ENCODE peak calls at places on chromosome 21, in eight cellular contexts. I, V, D, L, Q, G, B and Z are unnamed samples. For H3K9me3, the result is how much of the 10 kb centered on the place peaks cover.

GRCh38 chr21:38831526-38832467 is 26.1 kb downstream of the ETS2 start:
- DNase-seq in I (peak), V (peak), D (peak), L (peak), Q (peak), G (peak), B (no peak), Z (peak)

GRCh38 chr21:33266050-33266783 is at the start of gene IL10RB:
- DNase-seq in I (peak), V (peak), D (peak), L (peak), Q (peak), G (peak), B (peak), Z (peak)

GRCh38 chr21:34878501-34878900 is 170.6 kb downstream of the RUNX1 start:
- DNase-seq in I (peak), V (no peak), D (no peak), L (no peak), Q (no peak), G (peak), B (no peak), Z (no peak)

GRCh38 chr21:31862078-31862477 is 10.7 kb upstream of the HUNK start:
- DNase-seq in I (no peak), V (no peak), D (no peak), L (no peak), Q (no peak), G (no peak), B (no peak), Z (no peak)

GRCh38 chr21:29748391-29749167 is 191.2 kb downstream of the GRIK1 start:
- DNase-seq in I (no peak), V (no peak), D (no peak), L (no peak), Q (no peak), G (no peak), B (no peak), Z (no peak)

GRCh38 chr21:41928621-41929220 is 25.1 kb downstream of the C2CD2 start:
- DNase-seq in I (no peak), V (no peak), D (no peak), L (no peak), Q (no peak), G (no peak), B (no peak), Z (no peak)

GRCh38 chr21:40255665-40256064 is 388.4 kb downstream of the PCP4 start:
- DNase-seq in I (no peak), V (no peak), D (no peak), L (no peak), Q (no peak), G (no peak), B (no peak), Z (no peak)

GRCh38 chr21:34913786-34914185 is 135.3 kb downstream of the RUNX1 start:
- DNase-seq in I (no peak), V (no peak), D (no peak), L (no peak), Q (no peak), G (no peak), B (no peak), Z (no peak)

GRCh38 chr21:33685613-33686197 is 43.4 kb downstream of the ITSN1 start:
- DNase-seq in I (no peak), V (no peak), D (peak), L (no peak), Q (no peak), G (no peak), B (no peak), Z (no peak)

GRCh38 chr21:44822484-44823178 is 4.8 kb upstream of the SUMO3 start:
- DNase-seq in I (no peak), V (no peak), D (no peak), L (no peak), Q (no peak), G (no peak), B (no peak), Z (no peak)

GRCh38 chr21:44818636-44819011 is 762 bp upstream of the SUMO3 start:
- DNase-seq in I (peak), V (no peak), D (no peak), L (no peak), Q (no peak), G (peak), B (no peak), Z (no peak)

GRCh38 chr21:44819283-44820243 is 1.7 kb upstream of the SUMO3 start:
- DNase-seq in I (no peak), V (no peak), D (no peak), L (no peak), Q (no peak), G (no peak), B (no peak), Z (no peak)

GRCh38 chr21:44820851-44821250 is 3.0 kb upstream of the SUMO3 start:
- DNase-seq in I (no peak), V (no peak), D (no peak), L (no peak), Q (no peak), G (no peak), B (no peak), Z (no peak)

DNA sequence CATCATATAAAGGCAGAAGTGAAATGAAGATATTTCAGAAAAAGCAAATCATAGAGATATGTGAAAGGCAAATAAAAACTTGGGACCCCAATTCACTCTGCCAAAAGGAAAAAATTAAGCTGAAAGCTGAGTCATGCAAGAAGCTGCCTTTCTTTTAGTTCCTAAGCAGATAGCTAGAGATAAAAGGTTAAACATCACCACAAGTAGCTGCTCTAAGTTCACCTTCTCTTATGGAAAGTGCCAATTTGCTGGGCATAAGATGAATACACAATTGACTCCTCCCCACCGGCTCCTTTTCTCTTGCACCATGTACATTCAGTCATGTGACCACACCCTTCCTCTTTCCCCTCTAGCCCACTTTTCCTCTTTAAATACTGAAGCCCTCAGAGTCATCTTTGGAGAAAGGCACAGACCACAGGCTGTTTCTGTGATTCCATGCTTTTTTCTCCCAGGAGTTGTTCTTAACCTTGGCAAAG is 5.4 kb upstream of the SUMO3 start:
- DNase-seq in I (no peak), V (no peak), D (no peak), L (no peak), Q (no peak), G (no peak), B (no peak), Z (no peak)
- H3K9me3 ChIP-seq in I (under half), V (under half), D (under half), L (under half), Q (under half), G (under half), B (under half), Z (under half)

GRCh38 chr21:15439726-15440125 is 290.1 kb upstream of the USP25 start:
- DNase-seq in I (no peak), V (no peak), D (no peak), L (no peak), Q (no peak), G (no peak), B (no peak), Z (no peak)

GRCh38 chr21:15443740-15444117 is 286.1 kb upstream of the USP25 start:
- DNase-seq in I (no peak), V (no peak), D (peak), L (no peak), Q (no peak), G (no peak), B (no peak), Z (no peak)

GRCh38 chr21:15442743-15443142 is 287.0 kb upstream of the USP25 start:
- DNase-seq in I (no peak), V (no peak), D (no peak), L (no peak), Q (no peak), G (no peak), B (no peak), Z (no peak)

GRCh38 chr21:15441999-15442398 is 287.8 kb upstream of the USP25 start:
- DNase-seq in I (no peak), V (no peak), D (no peak), L (no peak), Q (no peak), G (no peak), B (no peak), Z (no peak)

GRCh38 chr21:15441060-15441493 is 288.7 kb upstream of the USP25 start:
- DNase-seq in I (no peak), V (no peak), D (no peak), L (no peak), Q (no peak), G (no peak), B (no peak), Z (no peak)
- H3K4me3 ChIP-seq in I (no peak), V (no peak), D (no peak), L (no peak), Q (no peak), G (no peak), B (no peak), Z (peak)

DNA sequence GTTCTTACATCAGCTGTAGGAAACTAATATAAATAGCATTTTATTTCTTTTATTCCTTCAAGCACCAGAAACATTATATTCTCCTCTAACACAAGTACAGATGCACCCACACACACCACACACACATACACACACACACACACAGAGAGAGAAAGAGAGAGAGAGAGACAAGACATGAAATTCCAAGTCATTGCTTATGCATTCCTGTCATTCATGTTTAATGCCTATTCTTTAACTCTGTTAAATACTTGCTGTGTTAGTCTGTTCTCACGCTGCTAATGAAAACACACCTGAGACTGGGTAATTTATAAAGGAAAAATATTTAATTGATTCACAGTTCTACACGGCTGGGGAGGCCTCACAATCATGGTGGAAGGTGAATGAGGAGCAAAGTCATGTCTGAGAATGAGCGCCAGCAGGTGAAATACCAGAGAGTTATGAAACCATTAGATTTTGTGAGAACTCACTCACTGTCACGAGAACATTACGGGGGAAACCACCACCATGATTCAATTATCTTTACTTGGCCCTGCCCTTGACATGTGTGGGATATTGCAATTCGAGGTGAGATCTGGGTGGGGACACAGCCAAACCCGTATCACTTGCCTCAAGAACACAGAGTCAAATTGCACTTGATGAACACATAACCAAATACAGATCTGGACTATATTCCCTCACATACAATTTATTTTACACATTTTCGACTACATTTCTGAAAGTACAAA is 1058.1 kb upstream of the TMPRSS15 start:
- DNase-seq in I (no peak), V (no peak), D (no peak), L (no peak), Q (no peak), G (no peak), B (no peak), Z (no peak)
- H3K9me3 ChIP-seq in I (under half), V (under half), D (under half), L (under half), Q (under half), G (under half), B (under half), Z (under half)

DNA sequence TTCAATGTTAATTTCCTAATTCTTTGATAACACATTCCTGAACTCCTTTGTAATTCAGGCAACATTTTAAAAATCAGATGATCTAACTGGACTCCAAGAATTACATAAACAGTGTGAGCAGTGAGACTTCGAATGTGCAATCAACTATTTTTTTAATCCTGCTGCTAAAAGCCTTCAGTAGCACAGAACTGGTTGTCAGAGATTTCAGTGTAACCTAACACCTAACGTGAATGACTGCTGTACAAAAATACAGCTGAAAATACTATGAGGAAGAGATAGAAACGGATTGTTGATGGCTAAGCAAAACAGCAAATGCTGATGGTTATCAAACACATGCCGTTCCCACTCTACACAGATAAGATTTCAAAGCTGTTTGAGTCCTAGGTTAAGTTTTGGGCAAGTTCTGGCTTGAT is 46.1 kb downstream of the APP start:
- DNase-seq in I (no peak), V (no peak), D (peak), L (peak), Q (no peak), G (no peak), B (no peak), Z (no peak)
- H3K4me3 ChIP-seq in I (no peak), V (no peak), D (no peak), L (no peak), Q (no peak), G (no peak), B (no peak), Z (no peak)

GRCh38 chr21:9758888-9759287 is 762.5 kb upstream of the TPTE start:
- DNase-seq in I (no peak), V (no peak), D (no peak), L (no peak), Q (peak), G (no peak), B (no peak), Z (no peak)

GRCh38 chr21:9763306-9763705 is 758.1 kb upstream of the TPTE start:
- DNase-seq in I (no peak), V (no peak), D (no peak), L (no peak), Q (peak), G (no peak), B (no peak), Z (no peak)

GRCh38 chr21:9758141-9758540 is 763.2 kb upstream of the TPTE start:
- DNase-seq in I (no peak), V (no peak), D (no peak), L (no peak), Q (no peak), G (no peak), B (no peak), Z (no peak)

GRCh38 chr21:9759972-9760371 is 761.4 kb upstream of the TPTE start:
- DNase-seq in I (no peak), V (no peak), D (no peak), L (no peak), Q (peak), G (no peak), B (no peak), Z (no peak)

DNA sequence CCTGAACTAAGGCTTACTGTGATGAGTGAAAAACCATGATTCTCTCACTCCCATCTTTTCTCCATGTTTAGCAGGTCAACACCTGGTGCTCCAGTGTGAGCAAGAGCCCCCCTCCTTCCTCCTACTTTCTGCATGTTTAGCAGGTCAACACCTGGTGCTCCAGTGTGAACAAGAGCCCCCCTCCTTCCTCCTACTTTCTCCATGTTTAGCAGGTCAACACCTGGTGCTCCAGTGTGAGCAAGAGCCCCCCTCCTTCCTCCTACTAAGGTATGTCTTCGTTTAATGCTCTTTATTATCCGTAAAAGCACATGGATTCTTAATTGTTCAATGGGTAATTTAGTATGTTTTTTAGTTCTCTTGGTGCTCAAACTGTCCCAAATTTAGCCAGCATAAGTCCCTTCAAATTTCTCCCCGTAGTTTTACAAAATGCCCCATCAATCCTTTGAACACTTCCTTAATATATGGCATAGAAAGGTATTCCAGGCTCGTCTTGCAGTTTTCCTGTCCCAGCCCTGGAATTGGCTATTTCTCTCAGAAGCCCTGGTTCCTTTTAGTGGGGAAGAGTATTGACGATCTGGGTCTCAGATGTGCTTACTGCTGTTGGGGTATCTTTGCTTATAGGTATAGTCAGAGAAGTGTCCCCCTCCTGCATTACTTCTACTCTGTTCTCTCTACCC is 760.8 kb upstream of the TPTE start:
- DNase-seq in I (no peak), V (no peak), D (no peak), L (no peak), Q (no peak), G (no peak), B (no peak), Z (no peak)
- H3K9me3 ChIP-seq in I (half or more), V (under half), D (under half), L (under half), Q (under half), G (under half), B (under half), Z (under half)